ENCODE peak calls at places on chromosomes 13 and 19, in ten cellular contexts. O, R, M, Z, J, X, S, A, G and L are unnamed samples.

GRCh38 chr13:106354961-106355360 is 180.5 kb downstream of the EFNB2 start:
- DNase-seq in O (no peak), R (no peak), M (peak; percentile 26), Z (no peak), J (no peak), X (no peak), S (no peak), A (no peak), G (no peak), L (no peak)

GRCh38 chr19:52270266-52270885 is 989 bp downstream of the ZNF766 start:
- DNase-seq in O (no peak), R (no peak), M (peak; percentile 12), Z (no peak), J (no peak), X (no peak), S (no peak), A (peak; percentile 56), G (peak; percentile 19), L (no peak)

GRCh38 chr13:29754486-29754806 is 96.0 kb downstream of the UBL3 start:
- DNase-seq in O (no peak), R (no peak), M (no peak), Z (no peak), J (no peak), X (no peak), S (peak; percentile 69), A (peak; percentile 30), G (no peak), L (no peak)

GRCh38 chr19:11699931-11700794 is 38.6 kb downstream of the ZNF823 start:
- DNase-seq in O (no peak), R (peak; percentile 28), M (peak; percentile 18), Z (no peak), J (no peak), X (no peak), S (no peak), A (peak; percentile 32), G (no peak), L (no peak)

GRCh38 chr13:99796175-99796819 is 175.3 kb downstream of the ZIC5 start:
- DNase-seq in O (no peak), R (no peak), M (no peak), Z (no peak), J (no peak), X (no peak), S (peak; percentile 62), A (peak; percentile 32), G (no peak), L (no peak)

GRCh38 chr13:30581582-30581981 is 36.1 kb upstream of the USPL1 start:
- DNase-seq in O (no peak), R (no peak), M (no peak), Z (no peak), J (no peak), X (no peak), S (no peak), A (peak; percentile 54), G (no peak), L (no peak)

GRCh38 chr13:74528751-74529513 is 394.7 kb upstream of the KLF12 start:
- DNase-seq in O (no peak), R (no peak), M (no peak), Z (no peak), J (no peak), X (no peak), S (no peak), A (no peak), G (no peak), L (no peak)

GRCh38 chr19:30423481-30423880 is 51.3 kb downstream of the ZNF536 start:
- DNase-seq in O (no peak), R (no peak), M (no peak), Z (no peak), J (peak; percentile 17), X (no peak), S (no peak), A (no peak), G (no peak), L (no peak)

GRCh38 chr19:50384685-50385535 is 763 bp downstream of the POLD1 start:
- DNase-seq in O (no peak), R (peak; percentile 25), M (peak; percentile 36), Z (no peak), J (no peak), X (peak; percentile 4), S (no peak), A (no peak), G (no peak), L (no peak)

GRCh38 chr19:10835089-10835753 is 791 bp downstream of the TMED1 start:
- DNase-seq in O (peak; percentile 89), R (no peak), M (no peak), Z (no peak), J (no peak), X (no peak), S (peak; percentile 100), A (no peak), G (no peak), L (peak; percentile 49)

GRCh38 chr19:46394398-46394797 is 19.0 kb downstream of the CCDC8 start:
- DNase-seq in O (no peak), R (no peak), M (no peak), Z (no peak), J (no peak), X (no peak), S (no peak), A (no peak), G (no peak), L (no peak)